ENCODE peak calls at places on chromosomes 13 and 19, in five cellular contexts. One of them, this sample, is unnamed.
A peak's percentile ranks its signal among the peaks of the same experiment; 100 is the strongest.

GRCh38 chr19:4455742-4456565 is 1.6 kb downstream of the UBXN6 start:
- DNase-seq in ELF-1: no peak
- DNase-seq in endothelial cell: no peak
- DNase-seq in kidney tubule cell: peak; percentile 93
- DNase-seq in stromal cell of bone marrow: peak; percentile 51
- DNase-seq in this sample: peak; percentile 61

GRCh38 chr13:98978280-98978679 is 416 bp upstream of the DOCK9 start:
- DNase-seq in ELF-1: no peak
- DNase-seq in endothelial cell: no peak
- DNase-seq in kidney tubule cell: peak; percentile 96
- DNase-seq in stromal cell of bone marrow: no peak
- DNase-seq in this sample: peak; percentile 97

GRCh38 chr13:111115841-111116500 is 861 bp downstream of the ARHGEF7 start:
- DNase-seq in ELF-1: peak; percentile 67
- DNase-seq in endothelial cell: peak; percentile 30
- DNase-seq in kidney tubule cell: peak; percentile 6
- DNase-seq in stromal cell of bone marrow: peak; percentile 73
- DNase-seq in this sample: peak; percentile 47

GRCh38 chr13:30364133-30364532 is 56.8 kb upstream of the KATNAL1 start:
- DNase-seq in ELF-1: no peak
- DNase-seq in endothelial cell: no peak
- DNase-seq in kidney tubule cell: no peak
- DNase-seq in stromal cell of bone marrow: no peak
- DNase-seq in this sample: no peak

GRCh38 chr13:87107626-87108025 is 563.5 kb upstream of the SLITRK5 start:
- DNase-seq in ELF-1: no peak
- DNase-seq in endothelial cell: no peak
- DNase-seq in kidney tubule cell: peak; percentile 37
- DNase-seq in stromal cell of bone marrow: no peak
- DNase-seq in this sample: no peak

GRCh38 chr19:52138614-52139290 is 986 bp downstream of the ZNF616 start:
- DNase-seq in ELF-1: peak; percentile 78
- DNase-seq in endothelial cell: peak; percentile 55
- DNase-seq in kidney tubule cell: peak; percentile 25
- DNase-seq in stromal cell of bone marrow: no peak
- DNase-seq in this sample: peak; percentile 40

GRCh38 chr19:46413262-46414031 is at the start of gene CCDC8:
- DNase-seq in ELF-1: peak; percentile 98
- DNase-seq in endothelial cell: peak; percentile 77
- DNase-seq in kidney tubule cell: peak; percentile 92
- DNase-seq in stromal cell of bone marrow: peak; percentile 70
- DNase-seq in this sample: peak; percentile 98

GRCh38 chr19:46118136-46118535 is 6.4 kb downstream of the IGFL3 start:
- DNase-seq in ELF-1: no peak
- DNase-seq in endothelial cell: no peak
- DNase-seq in kidney tubule cell: peak; percentile 33
- DNase-seq in stromal cell of bone marrow: no peak
- DNase-seq in this sample: peak; percentile 80

GRCh38 chr13:79486433-79487188 is 5.7 kb downstream of the NDFIP2 start:
- DNase-seq in ELF-1: no peak
- DNase-seq in endothelial cell: no peak
- DNase-seq in kidney tubule cell: no peak
- DNase-seq in stromal cell of bone marrow: no peak
- DNase-seq in this sample: no peak

GRCh38 chr19:14563590-14563926 is 8.3 kb downstream of the NDUFB7 start:
- DNase-seq in ELF-1: no peak
- DNase-seq in endothelial cell: no peak
- DNase-seq in kidney tubule cell: no peak
- DNase-seq in stromal cell of bone marrow: no peak
- DNase-seq in this sample: no peak

GRCh38 chr19:5547881-5548280 is 19.9 kb downstream of the TINCR start:
- DNase-seq in ELF-1: peak; percentile 87
- DNase-seq in endothelial cell: peak; percentile 32
- DNase-seq in kidney tubule cell: peak; percentile 30
- DNase-seq in stromal cell of bone marrow: peak; percentile 3
- DNase-seq in this sample: peak; percentile 38

GRCh38 chr13:94480672-94481145 is 1.2 kb upstream of the DCT start:
- DNase-seq in ELF-1: no peak
- DNase-seq in endothelial cell: no peak
- DNase-seq in kidney tubule cell: peak; percentile 43
- DNase-seq in stromal cell of bone marrow: peak; percentile 83
- DNase-seq in this sample: peak; percentile 74

GRCh38 chr13:77737583-77738200 is 40.2 kb downstream of the SLAIN1 start:
- DNase-seq in ELF-1: no peak
- DNase-seq in endothelial cell: no peak
- DNase-seq in kidney tubule cell: peak; percentile 16
- DNase-seq in stromal cell of bone marrow: no peak
- DNase-seq in this sample: no peak

GRCh38 chr19:33700408-33700757 is 78.6 kb downstream of the CHST8 start:
- DNase-seq in ELF-1: no peak
- DNase-seq in endothelial cell: no peak
- DNase-seq in kidney tubule cell: no peak
- DNase-seq in stromal cell of bone marrow: no peak
- DNase-seq in this sample: no peak

GRCh38 chr13:106536244-106537034 is 977 bp upstream of the EFNB2 start:
- DNase-seq in ELF-1: peak; percentile 95
- DNase-seq in endothelial cell: peak; percentile 97
- DNase-seq in kidney tubule cell: peak; percentile 85
- DNase-seq in stromal cell of bone marrow: peak; percentile 61
- DNase-seq in this sample: peak; percentile 80

GRCh38 chr13:98406475-98406874 is 170.4 kb downstream of the STK24 start:
- DNase-seq in ELF-1: no peak
- DNase-seq in endothelial cell: no peak
- DNase-seq in kidney tubule cell: no peak
- DNase-seq in stromal cell of bone marrow: no peak
- DNase-seq in this sample: no peak

GRCh38 chr19:38928406-38929001 is 2.1 kb downstream of the SARS2 start:
- DNase-seq in ELF-1: no peak
- DNase-seq in endothelial cell: no peak
- DNase-seq in kidney tubule cell: no peak
- DNase-seq in stromal cell of bone marrow: no peak
- DNase-seq in this sample: no peak

GRCh38 chr19:46475976-46476375 is 4.6 kb upstream of the PNMA8A start:
- DNase-seq in ELF-1: no peak
- DNase-seq in endothelial cell: no peak
- DNase-seq in kidney tubule cell: no peak
- DNase-seq in stromal cell of bone marrow: peak; percentile 66
- DNase-seq in this sample: no peak

GRCh38 chr13:38463047-38463446 is 113.4 kb downstream of the UFM1 start:
- DNase-seq in ELF-1: no peak
- DNase-seq in endothelial cell: no peak
- DNase-seq in kidney tubule cell: no peak
- DNase-seq in stromal cell of bone marrow: no peak
- DNase-seq in this sample: no peak

GRCh38 chr19:50696065-50696425 is 23.6 kb downstream of the SHANK1 start:
- DNase-seq in ELF-1: no peak
- DNase-seq in endothelial cell: no peak
- DNase-seq in kidney tubule cell: no peak
- DNase-seq in stromal cell of bone marrow: no peak
- DNase-seq in this sample: no peak

GRCh38 chr13:85255978-85256377 is 543.2 kb downstream of the SLITRK6 start:
- DNase-seq in ELF-1: no peak
- DNase-seq in endothelial cell: no peak
- DNase-seq in kidney tubule cell: no peak
- DNase-seq in stromal cell of bone marrow: no peak
- DNase-seq in this sample: no peak

This sample was measured in fibroblast of lung.